ENCODE peak calls at places on chromosome 16, in four cellular contexts. P is K562, N is GM12878, O is HepG2. J is an unnamed sample.

GRCh38 chr16:73890524-73891500 is 405.8 kb upstream of the PSMD7 start:
- DNase-seq in O (no peak), P (no peak), N (no peak), J (peak)

GRCh38 chr16:56425439-56425832 is at the start of gene AMFR:
- DNase-seq in O (peak), P (peak), N (no peak), J (peak)

GRCh38 chr16:57893559-57894389 is 77.2 kb downstream of the CNGB1 start:
- DNase-seq in N (no peak), P (no peak), O (peak), J (peak)

GRCh38 chr16:59535298-59535697 is 801.2 kb upstream of the GOT2 start:
- DNase-seq in N (no peak), O (no peak), P (no peak), J (peak)

GRCh38 chr16:22340945-22341344 is 33.5 kb downstream of the CDR2 start:
- DNase-seq in N (no peak), O (no peak), P (no peak), J (no peak)

GRCh38 chr16:56916571-56917403 is 15.2 kb upstream of the HERPUD1 start:
- DNase-seq in P (no peak), N (peak), O (no peak), J (no peak)

GRCh38 chr16:56193951-56194726 is 2.9 kb downstream of the GNAO1 start:
- DNase-seq in P (peak), N (no peak), O (peak), J (peak)

GRCh38 chr16:19210968-19211367 is 42.9 kb downstream of the SYT17 start:
- DNase-seq in P (no peak), N (peak), O (no peak), J (no peak)

GRCh38 chr16:3101018-3101840 is 2.1 kb upstream of the ZSCAN10 start:
- DNase-seq in P (peak), O (peak), N (no peak), J (peak)

GRCh38 chr16:4767872-4768548 is 1.0 kb upstream of the ZNF500 start:
- DNase-seq in P (no peak), O (no peak), N (peak), J (no peak)

GRCh38 chr16:57634171-57634570 is 5.7 kb downstream of the ADGRG1 start:
- DNase-seq in N (no peak), P (no peak), O (no peak), J (no peak)

GRCh38 chr16:19737306-19737975 is 19.4 kb downstream of the IQCK start:
- DNase-seq in N (no peak), P (no peak), O (no peak), J (no peak)

GRCh38 chr16:70634861-70635260 is 11.5 kb upstream of the IL34 start:
- DNase-seq in O (no peak), P (no peak), N (no peak), J (no peak)

GRCh38 chr16:54366943-54367342 is 80.4 kb upstream of the IRX3 start:
- DNase-seq in N (no peak), O (no peak), P (no peak), J (no peak)

GRCh38 chr16:57381791-57382534 is 9.7 kb downstream of the CX3CL1 start:
- DNase-seq in O (no peak), N (no peak), P (no peak), J (no peak)

GRCh38 chr16:55989569-55989907 is 114.4 kb upstream of the CES5A start:
- DNase-seq in N (no peak), O (no peak), P (no peak), J (no peak)

GRCh38 chr16:48617711-48618148 is 7.8 kb upstream of the N4BP1 start:
- DNase-seq in P (no peak), O (no peak), N (no peak), J (no peak)

GRCh38 chr16:50067290-50067853 is 1.6 kb downstream of the HEATR3 start:
- DNase-seq in N (no peak), P (no peak), O (peak), J (peak)

GRCh38 chr16:56732832-56733231 is 2.9 kb downstream of the NUP93 start:
- DNase-seq in P (no peak), N (peak), O (no peak), J (no peak)

GRCh38 chr16:70665806-70666735 is 19.7 kb downstream of the IL34 start:
- DNase-seq in P (no peak), O (no peak), N (no peak), J (no peak)

GRCh38 chr16:84670063-84670462 is 21.8 kb downstream of the KLHL36 start:
- DNase-seq in O (no peak), P (no peak), N (no peak), J (no peak)

GRCh38 chr16:154223-155030 is 2.0 kb downstream of the HBZ start:
- DNase-seq in N (no peak), P (peak), O (no peak), J (peak)
- TF ChIP-seq EZH2 in N (no peak), P (no peak), O (no peak), J (peak)

GRCh38 chr16:81740163-81740562 is 38.9 kb upstream of the PLCG2 start:
- DNase-seq in O (peak), P (peak), N (peak), J (peak)

GRCh38 chr16:81734632-81735434 is 44.3 kb upstream of the PLCG2 start:
- DNase-seq in O (no peak), P (no peak), N (no peak), J (no peak)

GRCh38 chr16:81738831-81739496 is 40.1 kb upstream of the PLCG2 start:
- DNase-seq in O (no peak), N (no peak), P (peak), J (no peak)

GRCh38 chr16:81739503-81739902 is 39.6 kb upstream of the PLCG2 start:
- DNase-seq in N (no peak), P (no peak), O (no peak), J (no peak)

DNA sequence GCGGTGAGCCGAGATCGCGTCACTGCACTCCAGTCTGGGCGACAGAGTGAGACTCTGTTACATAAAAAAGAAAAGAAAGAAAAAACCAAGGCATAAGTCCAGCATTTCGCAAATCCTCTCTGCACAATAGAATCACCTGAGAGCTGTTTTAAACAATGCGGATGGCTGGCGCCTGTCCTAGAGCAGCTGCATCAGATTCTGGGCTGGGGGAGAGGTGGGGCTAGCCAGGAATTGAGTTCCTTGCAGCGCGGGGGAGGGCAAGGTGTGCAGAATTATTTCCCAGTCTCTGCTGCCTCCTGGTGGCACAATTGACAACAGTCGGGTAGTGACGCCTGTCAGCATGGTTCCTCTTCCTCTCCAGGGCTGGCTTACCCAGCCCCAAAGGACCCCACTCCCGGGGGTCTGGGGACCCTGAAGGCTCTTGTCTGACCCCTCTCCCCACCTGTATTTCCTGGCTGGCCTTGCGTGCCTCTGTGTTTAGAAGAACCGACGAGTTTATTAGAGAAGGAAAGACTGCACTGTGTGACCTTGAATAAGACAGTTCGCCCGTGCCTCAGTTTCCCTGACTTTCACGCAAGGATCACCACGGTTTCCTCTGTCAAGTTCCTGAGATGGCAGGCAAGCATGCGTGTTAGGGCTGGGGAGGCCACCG is 41.1 kb upstream of the PLCG2 start:
- DNase-seq in O (peak), N (peak), P (peak), J (peak)
- TF ChIP-seq POLR2AphosphoS5 in O (no peak), N (no peak), P (no peak), J (no peak)

GRCh38 chr16:86157616-86158247 is 258.8 kb downstream of the IRF8 start:
- DNase-seq in N (no peak), O (no peak), P (no peak), J (no peak)

GRCh38 chr16:86156155-86156554 is 257.2 kb downstream of the IRF8 start:
- DNase-seq in O (no peak), N (no peak), P (no peak), J (no peak)

GRCh38 chr16:86158688-86159360 is 259.9 kb downstream of the IRF8 start:
- DNase-seq in O (no peak), P (peak), N (no peak), J (peak)
- TF ChIP-seq JUNB in O (no peak), P (no peak), N (no peak), J (no peak)

GRCh38 chr16:81752225-81752875 is 26.7 kb upstream of the PLCG2 start:
- DNase-seq in O (no peak), P (peak), N (peak), J (peak)
- TF ChIP-seq EZH2 in O (no peak), P (no peak), N (no peak), J (no peak)

GRCh38 chr16:24013733-24014645 is 178.2 kb downstream of the PRKCB start:
- DNase-seq in O (no peak), N (peak), P (no peak), J (no peak)
- TF ChIP-seq POLR2AphosphoS5 in O (no peak), N (no peak), P (no peak), J (no peak)

DNA sequence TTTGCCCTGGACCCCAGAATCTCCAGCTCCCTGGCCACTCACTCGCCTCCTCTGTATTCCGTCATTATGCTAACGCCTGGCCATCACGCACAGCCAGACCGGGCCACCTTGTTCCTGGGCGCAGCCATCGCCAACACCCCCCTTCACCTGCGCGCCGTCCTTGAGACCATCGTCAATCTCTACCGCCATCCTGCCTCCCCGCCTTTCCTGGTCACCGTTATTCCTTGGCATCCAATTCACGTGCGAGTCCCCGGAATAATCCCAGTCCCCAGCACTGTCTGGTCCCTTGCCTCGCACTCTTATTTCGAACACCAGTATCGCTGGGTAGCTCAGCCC is 541 bp downstream of the VKORC1 start:
- DNase-seq in N (no peak), P (peak), O (no peak), J (peak)
- TF ChIP-seq JUNB in N (no peak), P (no peak), O (no peak), J (no peak)

J was measured in GM23338.